ENCODE peak calls at places on chromosome 13, in four cellular contexts. L is nucleus accumbens, U is HFF-Myc, Q is GDM1. P is an unnamed sample.

GRCh38 chr13:113848431-113849260 is 15.2 kb downstream of the GAS6 start:
- DNase-seq in U (no peak), L (no peak), Q (no peak), P (no peak)

GRCh38 chr13:99984463-99985242 is 3.1 kb downstream of the ZIC2 start:
- DNase-seq in L (no peak), U (no peak), Q (no peak), P (peak)

GRCh38 chr13:110888390-110888789 is 26.5 kb downstream of the ANKRD10 start:
- DNase-seq in L (no peak), U (no peak), Q (no peak), P (no peak)

GRCh38 chr13:112940236-112940635 is 28.8 kb upstream of the MCF2L start:
- DNase-seq in L (no peak), Q (no peak), U (no peak), P (no peak)

GRCh38 chr13:45370922-45371406 is 30.0 kb upstream of the TPT1 start:
- DNase-seq in L (peak), U (peak), Q (peak), P (no peak)

GRCh38 chr13:51412431-51412830 is 40.4 kb downstream of the INTS6 start:
- DNase-seq in L (no peak), Q (no peak), U (no peak), P (no peak)

GRCh38 chr13:47188802-47189201 is 291.9 kb upstream of the HTR2A start:
- DNase-seq in U (peak), L (no peak), Q (no peak), P (no peak)

GRCh38 chr13:47256618-47257017 is 359.8 kb upstream of the HTR2A start:
- DNase-seq in L (no peak), U (peak), Q (no peak), P (no peak)

GRCh38 chr13:48731957-48732569 is 78.3 kb downstream of the CYSLTR2 start:
- DNase-seq in Q (peak), U (no peak), L (peak), P (no peak)

GRCh38 chr13:20002766-20003165 is 44.2 kb downstream of the ZMYM2 start:
- DNase-seq in L (no peak), Q (no peak), U (no peak), P (peak)

GRCh38 chr13:110283661-110284516 is 23.1 kb downstream of the COL4A1 start:
- DNase-seq in L (no peak), U (no peak), Q (no peak), P (no peak)

GRCh38 chr13:31912641-31913401 is 118.8 kb upstream of the FRY start:
- DNase-seq in L (no peak), Q (no peak), U (no peak), P (no peak)

GRCh38 chr13:32804673-32805260 is 211.5 kb upstream of the KL start:
- DNase-seq in U (no peak), Q (no peak), L (no peak), P (no peak)

GRCh38 chr13:40315416-40316064 is 350.9 kb downstream of the FOXO1 start:
- DNase-seq in U (no peak), L (no peak), Q (no peak), P (no peak)

GRCh38 chr13:92896842-92897241 is 329.8 kb upstream of the GPC6 start:
- DNase-seq in Q (no peak), U (no peak), L (no peak), P (no peak)

GRCh38 chr13:48050550-48050949 is 13.0 kb downstream of the NUDT15 start:
- DNase-seq in L (no peak), Q (no peak), U (no peak), P (no peak)

GRCh38 chr13:114096811-114097503 is 35.5 kb downstream of the RASA3 start:
- DNase-seq in L (no peak), Q (no peak), U (no peak), P (no peak)

GRCh38 chr13:109465151-109465550 is 321.2 kb downstream of the IRS2 start:
- DNase-seq in Q (no peak), L (no peak), U (no peak), P (no peak)

GRCh38 chr13:108911807-108912206 is 282.4 kb downstream of the MYO16 start:
- DNase-seq in L (no peak), Q (no peak), U (no peak), P (no peak)

P was measured in CMK.